ENCODE peak calls at places on chromosomes 13 and 19, in eight cellular contexts. D is CD4-positive, alpha-beta memory T cell; H is cerebellar cortex; F is hippocampal formation; Q is mesothelial cell of epicardium; P is stimulated activated CD8-positive, alpha-beta memory T cell treated with anti-CD3 and anti-CD28 coated beads, Interleukin-12 subunit alpha, Interleukin-12 subunit beta, amount 100 ng/mL, for 4 hours; U is activated CD4-positive, alpha-beta T cell treated with anti-CD3 and anti-CD28 coated beads for 24 hours; W is mucosa of gallbladder. E is an unnamed sample.

GRCh38 chr13:45446181-45446580 is 18.6 kb upstream of the COG3 start:
- DNase-seq in D (no peak), H (no peak), F (no peak), Q (no peak), P (no peak), U (no peak), W (no peak), E (no peak)

GRCh38 chr19:58407658-58408151 is 744 bp upstream of the ZNF584 start:
- DNase-seq in D (no peak), H (peak; percentile 22), F (no peak), Q (no peak), P (no peak), U (no peak), W (no peak), E (no peak)

GRCh38 chr19:49786432-49786831 is 19.6 kb downstream of the AP2A1 start:
- DNase-seq in D (no peak), H (no peak), F (no peak), Q (no peak), P (no peak), U (no peak), W (no peak), E (no peak)

GRCh38 chr13:93279982-93280381 is 53.4 kb downstream of the GPC6 start:
- DNase-seq in D (no peak), H (no peak), F (no peak), Q (no peak), P (no peak), U (no peak), W (no peak), E (no peak)

GRCh38 chr13:105904034-105904742 is 631.3 kb downstream of the EFNB2 start:
- DNase-seq in D (no peak), H (no peak), F (no peak), Q (no peak), P (no peak), U (no peak), W (no peak), E (no peak)

GRCh38 chr19:2478324-2478755 is 2.4 kb downstream of the GADD45B start:
- DNase-seq in D (peak; percentile 61), H (peak; percentile 64), F (peak; percentile 7), Q (no peak), P (peak; percentile 36), U (no peak), W (peak; percentile 60), E (no peak)

GRCh38 chr13:111152836-111153235 is 37.7 kb downstream of the ARHGEF7 start:
- DNase-seq in D (no peak), H (no peak), F (no peak), Q (no peak), P (no peak), U (no peak), W (no peak), E (peak; percentile 27)

GRCh38 chr13:31927219-31927653 is 104.3 kb upstream of the FRY start:
- DNase-seq in D (no peak), H (no peak), F (no peak), Q (no peak), P (no peak), U (no peak), W (peak; percentile 50), E (no peak)

GRCh38 chr19:18300930-18301717 is 19.7 kb upstream of the JUND start:
- DNase-seq in D (no peak), H (no peak), F (no peak), Q (no peak), P (no peak), U (no peak), W (no peak), E (no peak)